ENCODE peak calls at places on chromosomes 12 and 14, in ten cellular contexts. R is brain microvascular endothelial cell; Q is pancreas; B is breast epithelium; X is MM.1S; L is sigmoid colon; W is CD4-positive, alpha-beta T cell; E is spleen; N is transverse colon; Z is PC-9. T is an unnamed sample.

GRCh38 chr12:107491856-107492255 is 193.7 kb upstream of the PWP1 start:
- DNase-seq in R (peak), Q (no peak), B (no peak), X (no peak), L (no peak), W (no peak), E (no peak), N (no peak), Z (no peak), T (no peak)

GRCh38 chr12:54749191-54749818 is 101.1 kb upstream of the DCD start:
- DNase-seq in R (peak), Q (no peak), B (no peak), X (peak), L (no peak), W (no peak), E (no peak), N (no peak), Z (no peak), T (peak)

GRCh38 chr14:22088614-22089359 is 415.2 kb upstream of the OR4E1 start:
- DNase-seq in R (peak), Q (no peak), B (no peak), X (no peak), L (no peak), W (no peak), E (no peak), N (no peak), Z (peak), T (no peak)

GRCh38 chr12:13576935-13577334 is 380.4 kb downstream of the EMP1 start:
- DNase-seq in R (no peak), Q (no peak), B (no peak), X (no peak), L (no peak), W (no peak), E (no peak), N (no peak), Z (no peak), T (no peak)

GRCh38 chr14:85528882-85529585 is 910 bp upstream of the FLRT2 start:
- DNase-seq in R (peak), Q (no peak), B (no peak), X (no peak), L (no peak), W (no peak), E (no peak), N (no peak), Z (no peak), T (peak)

GRCh38 chr14:102696332-102696731 is 80.9 kb upstream of the TRAF3 start:
- DNase-seq in R (no peak), Q (no peak), B (no peak), X (no peak), L (no peak), W (no peak), E (no peak), N (peak), Z (no peak), T (no peak)

GRCh38 chr14:51039285-51039684 is 55.6 kb downstream of the TRIM9 start:
- DNase-seq in R (no peak), Q (no peak), B (no peak), X (no peak), L (no peak), W (no peak), E (no peak), N (no peak), Z (no peak), T (no peak)

GRCh38 chr14:32934891-32935633 is 3.6 kb upstream of the NPAS3 start:
- DNase-seq in R (no peak), Q (no peak), B (no peak), X (no peak), L (peak), W (no peak), E (no peak), N (no peak), Z (no peak), T (no peak)

GRCh38 chr12:126772171-126772864 is 1494.7 kb upstream of the TMEM132C start:
- DNase-seq in R (no peak), Q (no peak), B (no peak), X (peak), L (no peak), W (peak), E (no peak), N (peak), Z (peak), T (peak)

GRCh38 chr12:121124402-121125109 is 8.1 kb upstream of the P2RX7 start:
- DNase-seq in R (peak), Q (peak), B (no peak), X (no peak), L (no peak), W (no peak), E (no peak), N (no peak), Z (peak), T (peak)

GRCh38 chr12:124273630-124274029 is 21.3 kb upstream of the RFLNA start:
- DNase-seq in R (peak), Q (no peak), B (no peak), X (no peak), L (no peak), W (no peak), E (no peak), N (no peak), Z (no peak), T (peak)

GRCh38 chr12:12734054-12734453 is 16.9 kb downstream of the CDKN1B start:
- DNase-seq in R (no peak), Q (no peak), B (no peak), X (no peak), L (no peak), W (no peak), E (no peak), N (no peak), Z (no peak), T (no peak)

GRCh38 chr12:30870491-30871265 is 55.9 kb upstream of the TSPAN11 start:
- DNase-seq in R (peak), Q (no peak), B (no peak), X (no peak), L (no peak), W (no peak), E (no peak), N (no peak), Z (no peak), T (no peak)

GRCh38 chr12:60227916-60228315 is 632.1 kb downstream of the SLC16A7 start:
- DNase-seq in R (no peak), Q (no peak), B (no peak), X (no peak), L (no peak), W (no peak), E (no peak), N (no peak), Z (no peak), T (no peak)

GRCh38 chr12:96906849-96907664 is at the start of gene NEDD1:
- DNase-seq in R (peak), Q (peak), B (peak), X (peak), L (peak), W (peak), E (peak), N (peak), Z (peak), T (peak)

GRCh38 chr12:46499901-46500300 is 127.3 kb upstream of the SLC38A2 start:
- DNase-seq in R (no peak), Q (no peak), B (no peak), X (peak), L (no peak), W (no peak), E (no peak), N (no peak), Z (no peak), T (no peak)

GRCh38 chr12:84270470-84271140 is 642.0 kb downstream of the SLC6A15 start:
- DNase-seq in R (no peak), Q (no peak), B (no peak), X (no peak), L (no peak), W (no peak), E (no peak), N (no peak), Z (no peak), T (no peak)

GRCh38 chr12:117036046-117036445 is 63.2 kb downstream of the TESC start:
- DNase-seq in R (no peak), Q (no peak), B (no peak), X (no peak), L (peak), W (no peak), E (peak), N (no peak), Z (no peak), T (no peak)

GRCh38 chr12:132554857-132555630 is 55.3 kb downstream of the LRCOL1 start:
- DNase-seq in R (no peak), Q (no peak), B (no peak), X (no peak), L (no peak), W (peak), E (no peak), N (no peak), Z (no peak), T (no peak)
- H3K27ac ChIP-seq in R (no peak), Q (no peak), B (no peak), X (no peak), L (no peak), W (no peak), E (no peak), N (no peak), Z (no peak), T (peak)

GRCh38 chr12:62600038-62600437 is 133.4 kb downstream of the MON2 start:
- DNase-seq in R (no peak), Q (no peak), B (no peak), X (no peak), L (no peak), W (no peak), E (no peak), N (no peak), Z (no peak), T (no peak)
- TF ChIP-seq CTCF in R (peak), Q (no peak), B (no peak), X (peak), L (no peak), W (no peak), E (no peak), N (no peak), Z (peak), T (no peak)

GRCh38 chr14:100063314-100063941 is 1.8 kb upstream of the EVL start:
- DNase-seq in R (no peak), Q (no peak), B (no peak), X (no peak), L (no peak), W (no peak), E (no peak), N (no peak), Z (no peak), T (no peak)
- H3K27ac ChIP-seq in R (no peak), Q (no peak), B (peak), X (no peak), L (no peak), W (peak), E (peak), N (peak), Z (no peak), T (no peak)

GRCh38 chr14:54488318-54488645 is 498 bp downstream of the GMFB start:
- DNase-seq in R (no peak), Q (no peak), B (no peak), X (no peak), L (no peak), W (no peak), E (no peak), N (no peak), Z (peak), T (peak)
- TF ChIP-seq CTCF in R (peak), Q (no peak), B (no peak), X (peak), L (no peak), W (no peak), E (no peak), N (no peak), Z (peak), T (no peak)

GRCh38 chr14:93031505-93032300 is 84.0 kb downstream of the ITPK1 start:
- DNase-seq in R (no peak), Q (no peak), B (no peak), X (no peak), L (no peak), W (no peak), E (no peak), N (no peak), Z (no peak), T (no peak)

GRCh38 chr14:93029417-93029816 is 86.3 kb downstream of the ITPK1 start:
- DNase-seq in R (no peak), Q (no peak), B (no peak), X (no peak), L (no peak), W (no peak), E (peak), N (no peak), Z (no peak), T (no peak)

GRCh38 chr14:93028724-93029076 is 87.0 kb downstream of the ITPK1 start:
- DNase-seq in R (no peak), Q (no peak), B (no peak), X (no peak), L (no peak), W (no peak), E (no peak), N (no peak), Z (no peak), T (no peak)

GRCh38 chr14:93030761-93031160 is 85.0 kb downstream of the ITPK1 start:
- DNase-seq in R (no peak), Q (no peak), B (no peak), X (no peak), L (no peak), W (no peak), E (no peak), N (no peak), Z (no peak), T (no peak)

DNA sequence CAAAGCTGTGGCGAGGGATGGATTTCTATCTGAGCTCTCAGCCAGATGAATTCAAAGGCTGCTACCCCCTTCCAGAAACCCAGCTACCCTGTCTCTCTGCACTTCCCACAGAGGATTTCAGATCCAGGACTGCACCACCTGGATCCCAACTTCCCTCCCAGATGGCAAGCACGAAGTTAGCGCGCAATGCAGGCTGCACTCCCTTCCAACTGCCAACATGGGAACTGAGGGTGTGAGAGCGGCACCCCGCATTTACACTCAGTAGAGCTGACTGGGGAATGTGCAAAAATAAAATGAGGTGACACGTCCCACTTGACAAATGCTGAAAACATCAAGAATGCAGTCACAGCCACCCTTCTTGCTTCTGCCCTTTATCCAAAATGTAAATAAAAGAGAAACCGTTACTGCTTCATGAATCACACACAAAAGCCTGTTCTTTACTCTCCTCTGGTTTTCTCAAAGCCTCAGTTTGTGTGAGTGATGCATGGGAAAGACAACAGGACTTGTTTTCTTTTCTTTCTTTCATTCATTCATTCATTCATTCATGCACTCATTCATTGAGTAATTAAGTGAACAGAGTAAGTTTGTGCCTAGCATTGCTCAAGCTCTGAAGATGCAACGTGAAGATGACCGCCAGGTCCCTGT is 85.7 kb downstream of the ITPK1 start:
- DNase-seq in R (no peak), Q (no peak), B (no peak), X (no peak), L (no peak), W (no peak), E (no peak), N (no peak), Z (no peak), T (no peak)
- H3K27ac ChIP-seq in R (no peak), Q (no peak), B (no peak), X (no peak), L (peak), W (no peak), E (no peak), N (no peak), Z (no peak), T (peak)

DNA sequence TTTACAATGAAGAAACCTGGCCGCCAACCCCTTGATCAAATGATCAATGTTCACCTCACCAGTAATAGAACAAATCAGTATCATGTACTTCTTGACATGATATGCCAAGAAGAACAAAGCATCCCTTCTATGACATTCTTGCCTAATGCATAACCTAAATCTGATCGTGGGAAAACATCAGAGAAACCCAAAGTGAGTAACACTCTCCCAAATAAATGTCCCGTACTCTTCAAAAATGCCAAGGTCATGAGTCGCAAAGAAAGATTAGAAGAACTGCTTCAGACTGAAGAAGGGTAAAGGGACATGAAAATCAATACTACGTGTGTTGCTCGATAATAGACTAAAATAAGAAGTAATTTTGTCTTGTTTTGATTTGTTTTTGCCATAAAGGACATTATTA is 11.4 kb upstream of the SLC25A3 start:
- DNase-seq in R (peak), Q (no peak), B (no peak), X (no peak), L (no peak), W (no peak), E (no peak), N (no peak), Z (peak), T (no peak)
- TF ChIP-seq CTCF in R (no peak), Q (no peak), B (no peak), X (no peak), L (no peak), W (no peak), E (no peak), N (no peak), Z (no peak), T (no peak)

GRCh38 chr12:92554316-92554905 is 148.4 kb upstream of the PLEKHG7 start:
- DNase-seq in R (no peak), Q (no peak), B (no peak), X (no peak), L (no peak), W (no peak), E (no peak), N (no peak), Z (no peak), T (no peak)
- H3K27ac ChIP-seq in R (no peak), Q (peak), B (peak), X (peak), L (peak), W (no peak), E (peak), N (peak), Z (no peak), T (no peak)

DNA sequence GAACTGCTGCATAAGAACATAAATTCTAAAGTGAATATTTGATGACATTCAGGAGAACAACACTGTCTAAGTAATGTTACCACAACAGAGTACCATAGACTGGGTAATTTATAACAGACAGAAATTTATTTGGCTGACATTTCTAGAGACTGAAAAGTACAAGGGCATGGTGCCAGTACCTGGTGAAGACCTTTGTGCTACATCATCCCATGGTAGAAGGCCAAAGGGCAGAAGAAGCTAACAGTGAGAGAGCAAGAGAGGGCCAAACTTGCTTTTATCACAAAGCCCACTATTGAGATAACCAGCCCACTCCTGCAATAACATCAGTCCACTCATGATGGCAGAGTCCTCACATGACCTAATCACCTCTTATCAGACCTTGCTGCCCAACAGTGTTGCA is 88.8 kb downstream of the FIGNL2 start:
- DNase-seq in R (no peak), Q (no peak), B (no peak), X (no peak), L (no peak), W (no peak), E (no peak), N (no peak), Z (no peak), T (no peak)
- TF ChIP-seq CTCF in R (no peak), Q (no peak), B (no peak), X (no peak), L (no peak), W (no peak), E (no peak), N (no peak), Z (no peak), T (no peak)

GRCh38 chr12:11731042-11731357 is 81.5 kb downstream of the ETV6 start:
- DNase-seq in R (no peak), Q (no peak), B (no peak), X (no peak), L (no peak), W (no peak), E (no peak), N (no peak), Z (no peak), T (no peak)
- H3K27ac ChIP-seq in R (peak), Q (peak), B (peak), X (peak), L (peak), W (peak), E (peak), N (peak), Z (peak), T (no peak)

GRCh38 chr12:24778486-24779304 is 170.2 kb downstream of the BCAT1 start:
- DNase-seq in R (peak), Q (no peak), B (no peak), X (peak), L (no peak), W (no peak), E (no peak), N (no peak), Z (no peak), T (peak)

GRCh38 chr12:24776856-24777255 is 172.0 kb downstream of the BCAT1 start:
- DNase-seq in R (no peak), Q (no peak), B (no peak), X (no peak), L (no peak), W (no peak), E (no peak), N (no peak), Z (no peak), T (no peak)

GRCh38 chr12:24777359-24777758 is 171.5 kb downstream of the BCAT1 start:
- DNase-seq in R (no peak), Q (no peak), B (no peak), X (no peak), L (no peak), W (no peak), E (no peak), N (no peak), Z (no peak), T (no peak)

GRCh38 chr12:24780969-24781368 is 167.9 kb downstream of the BCAT1 start:
- DNase-seq in R (no peak), Q (no peak), B (no peak), X (peak), L (no peak), W (no peak), E (no peak), N (no peak), Z (no peak), T (peak)
- TF ChIP-seq CTCF in R (peak), Q (no peak), B (no peak), X (peak), L (no peak), W (no peak), E (no peak), N (no peak), Z (no peak), T (no peak)